ENCODE peak calls at places on chromosomes 13 and 19, in nine cellular contexts. E, O, J, G, B, H, T, P and K are unnamed samples.

GRCh38 chr19:4976412-4977298 is 7.7 kb downstream of the KDM4B start:
- DNase-seq in E (peak), O (peak), J (no peak), G (no peak), B (peak), H (peak), T (peak), P (peak), K (no peak)

GRCh38 chr19:18769989-18770528 is 21.0 kb downstream of the COMP start:
- DNase-seq in E (no peak), O (no peak), J (no peak), G (no peak), B (no peak), H (no peak), T (peak), P (peak), K (no peak)

GRCh38 chr19:41528106-41528505 is 47.9 kb upstream of the CEACAM21 start:
- DNase-seq in E (peak), O (no peak), J (no peak), G (no peak), B (no peak), H (no peak), T (peak), P (no peak), K (no peak)

GRCh38 chr13:110561335-110562033 is at the start of gene RAB20:
- DNase-seq in E (peak), O (peak), J (peak), G (peak), B (peak), H (peak), T (peak), P (peak), K (no peak)

GRCh38 chr19:53365899-53366493 is 491 bp downstream of the ZNF525 start:
- DNase-seq in E (peak), O (peak), J (no peak), G (peak), B (no peak), H (no peak), T (peak), P (peak), K (no peak)

GRCh38 chr13:38687246-38688229 is 661 bp downstream of the FREM2 start:
- DNase-seq in E (no peak), O (peak), J (no peak), G (peak), B (peak), H (no peak), T (peak), P (peak), K (no peak)

GRCh38 chr13:19266979-19267378 is 85.4 kb upstream of the TUBA3C start:
- DNase-seq in E (no peak), O (no peak), J (no peak), G (no peak), B (no peak), H (no peak), T (no peak), P (no peak), K (no peak)

GRCh38 chr13:101397742-101398141 is 18.6 kb downstream of the NALCN start:
- DNase-seq in E (no peak), O (no peak), J (no peak), G (peak), B (peak), H (no peak), T (no peak), P (no peak), K (no peak)

GRCh38 chr13:111429064-111429558 is 108.7 kb downstream of the TEX29 start:
- DNase-seq in E (peak), O (no peak), J (no peak), G (peak), B (peak), H (no peak), T (peak), P (peak), K (peak)

GRCh38 chr19:2061093-2061935 is 10.3 kb upstream of the MKNK2 start:
- DNase-seq in E (peak), O (peak), J (peak), G (peak), B (peak), H (peak), T (peak), P (peak), K (peak)

GRCh38 chr19:41363371-41363752 is 587 bp downstream of the B9D2 start:
- DNase-seq in E (no peak), O (no peak), J (no peak), G (no peak), B (no peak), H (no peak), T (no peak), P (peak), K (no peak)

GRCh38 chr13:77494226-77494625 is 41.3 kb upstream of the SCEL start:
- DNase-seq in E (no peak), O (no peak), J (no peak), G (no peak), B (no peak), H (no peak), T (no peak), P (no peak), K (no peak)

GRCh38 chr13:98508280-98509074 is 68.4 kb downstream of the STK24 start:
- DNase-seq in E (no peak), O (no peak), J (no peak), G (peak), B (peak), H (no peak), T (no peak), P (no peak), K (no peak)

GRCh38 chr19:52922841-52923781 is at the start of gene ZNF888:
- DNase-seq in E (peak), O (peak), J (peak), G (peak), B (peak), H (peak), T (peak), P (peak), K (no peak)

GRCh38 chr13:66313408-66313807 is 916.7 kb downstream of the PCDH9 start:
- DNase-seq in E (no peak), O (no peak), J (no peak), G (peak), B (peak), H (no peak), T (no peak), P (no peak), K (no peak)

GRCh38 chr19:41541990-41542584 is 33.9 kb upstream of the CEACAM21 start:
- DNase-seq in E (peak), O (peak), J (peak), G (peak), B (peak), H (no peak), T (peak), P (peak), K (peak)

GRCh38 chr13:74251778-74252519 is 117.7 kb upstream of the KLF12 start:
- DNase-seq in E (no peak), O (peak), J (no peak), G (no peak), B (no peak), H (no peak), T (no peak), P (no peak), K (no peak)

GRCh38 chr13:84339456-84339855 is 457.2 kb upstream of the SLITRK1 start:
- DNase-seq in E (no peak), O (no peak), J (no peak), G (no peak), B (no peak), H (no peak), T (no peak), P (no peak), K (no peak)

GRCh38 chr13:79673310-79673992 is 192.5 kb downstream of the NDFIP2 start:
- DNase-seq in E (no peak), O (no peak), J (no peak), G (no peak), B (no peak), H (peak), T (no peak), P (no peak), K (no peak)

GRCh38 chr13:23898101-23898500 is 799 bp upstream of the C1QTNF9B start:
- DNase-seq in E (no peak), O (no peak), J (no peak), G (no peak), B (peak), H (no peak), T (no peak), P (no peak), K (no peak)

GRCh38 chr13:99687728-99688397 is 186.6 kb downstream of the TM9SF2 start:
- DNase-seq in E (no peak), O (no peak), J (no peak), G (peak), B (peak), H (no peak), T (peak), P (peak), K (no peak)

GRCh38 chr13:102847272-102848234 is 1.7 kb downstream of the ERCC5 start:
- DNase-seq in E (peak), O (no peak), J (peak), G (peak), B (peak), H (no peak), T (peak), P (no peak), K (peak)

GRCh38 chr19:55703790-55704215 is 28.8 kb downstream of the EPN1 start:
- DNase-seq in E (peak), O (peak), J (peak), G (no peak), B (peak), H (no peak), T (peak), P (peak), K (peak)

GRCh38 chr19:17156947-17157302 is 58.2 kb upstream of the USE1 start:
- DNase-seq in E (no peak), O (no peak), J (no peak), G (no peak), B (no peak), H (no peak), T (no peak), P (no peak), K (no peak)

GRCh38 chr19:13505761-13506549 is at the start of gene CACNA1A:
- DNase-seq in E (no peak), O (no peak), J (peak), G (no peak), B (no peak), H (no peak), T (peak), P (peak), K (no peak)

GRCh38 chr19:13503570-13504235 is 2.6 kb downstream of the CACNA1A start:
- DNase-seq in E (no peak), O (no peak), J (no peak), G (no peak), B (no peak), H (no peak), T (no peak), P (no peak), K (no peak)

GRCh38 chr19:13507053-13507611 is 853 bp upstream of the CACNA1A start:
- DNase-seq in E (no peak), O (no peak), J (no peak), G (no peak), B (no peak), H (no peak), T (peak), P (peak), K (no peak)

GRCh38 chr19:13506550-13506878 is 235 bp upstream of the CACNA1A start:
- DNase-seq in E (no peak), O (no peak), J (no peak), G (no peak), B (no peak), H (no peak), T (peak), P (no peak), K (no peak)

GRCh38 chr19:13505164-13505695 is 1.0 kb downstream of the CACNA1A start:
- DNase-seq in E (no peak), O (no peak), J (no peak), G (no peak), B (no peak), H (no peak), T (no peak), P (no peak), K (no peak)
- H3K4me3 ChIP-seq in E (no peak), O (no peak), J (no peak), G (no peak), B (no peak), H (no peak), T (peak), P (peak), K (no peak)

DNA sequence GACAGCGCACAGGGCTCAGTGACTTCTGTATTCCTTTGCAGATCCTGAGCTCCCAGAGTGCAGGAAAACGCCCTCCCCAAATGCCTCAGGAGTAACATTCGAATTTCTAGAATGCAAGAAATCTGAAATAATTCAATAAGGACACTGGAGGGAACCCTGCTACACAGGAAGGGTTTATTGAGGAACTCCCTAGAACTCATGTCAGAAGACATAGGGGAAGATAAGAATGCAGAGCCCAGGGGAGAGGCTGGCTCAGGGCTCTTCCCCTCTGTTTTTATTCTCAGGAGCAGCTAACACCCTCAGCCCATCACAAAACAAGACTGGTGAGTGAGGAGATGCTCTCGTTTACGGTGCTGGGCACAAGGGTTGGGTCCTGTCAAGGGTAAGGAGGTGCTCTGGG is 6.8 kb downstream of the LILRA1 start:
- DNase-seq in E (no peak), O (no peak), J (no peak), G (no peak), B (no peak), H (no peak), T (no peak), P (no peak), K (no peak)
- H3K4me3 ChIP-seq in E (no peak), O (no peak), J (no peak), G (no peak), B (no peak), H (no peak), T (no peak), P (no peak), K (no peak)

DNA sequence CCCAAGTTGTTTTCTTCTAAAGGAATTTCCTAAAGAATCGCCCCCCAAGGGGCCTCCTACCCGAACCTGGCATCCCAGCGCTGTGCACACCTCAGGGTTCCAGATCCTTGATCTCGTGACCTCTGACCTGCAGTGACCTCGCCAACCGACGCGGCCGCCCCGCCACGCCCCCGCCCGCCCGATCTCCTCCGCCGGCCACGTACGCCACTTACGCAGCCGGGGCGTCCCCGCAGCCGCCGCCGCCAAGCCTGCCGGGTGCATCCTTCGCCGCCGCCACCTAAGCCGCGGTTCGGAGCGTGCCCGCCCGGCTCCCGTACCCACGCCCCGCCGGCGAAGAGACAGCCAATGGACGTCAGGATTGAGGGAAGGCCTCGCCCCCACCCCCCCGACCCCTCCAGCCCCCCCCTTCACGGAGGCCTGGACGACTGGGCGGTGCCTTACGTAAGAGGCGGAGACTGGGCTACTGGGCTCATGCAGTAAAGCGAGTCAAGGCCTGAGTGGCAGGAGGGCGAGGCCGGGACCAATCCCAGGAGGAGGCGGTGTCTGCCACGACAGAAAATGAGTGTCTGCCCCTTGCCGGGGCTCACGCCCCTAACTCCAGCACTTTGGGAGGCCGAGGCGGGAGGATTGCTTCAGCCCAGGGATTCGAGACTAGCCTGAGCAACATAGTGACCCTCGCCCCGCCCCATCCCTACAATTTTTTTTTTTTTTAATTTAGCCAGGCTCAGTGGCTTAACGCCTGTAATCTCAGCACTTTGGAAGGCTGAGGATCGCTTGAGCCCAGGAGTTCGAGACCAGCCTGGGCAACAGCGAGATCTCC is at the start of gene YIF1B:
- DNase-seq in E (peak), O (peak), J (peak), G (peak), B (peak), H (peak), T (peak), P (peak), K (peak)
- H3K4me3 ChIP-seq in E (peak), O (peak), J (peak), G (peak), B (peak), H (peak), T (peak), P (peak), K (peak)

GRCh38 chr19:11422163-11423068 is 3.3 kb upstream of the RGL3 start:
- DNase-seq in E (peak), O (peak), J (peak), G (peak), B (peak), H (peak), T (peak), P (peak), K (peak)

GRCh38 chr19:11420894-11421606 is 1.9 kb upstream of the RGL3 start:
- DNase-seq in E (no peak), O (peak), J (peak), G (no peak), B (no peak), H (no peak), T (peak), P (peak), K (no peak)

GRCh38 chr19:11423164-11423803 is 4.2 kb upstream of the RGL3 start:
- DNase-seq in E (no peak), O (no peak), J (no peak), G (no peak), B (no peak), H (no peak), T (no peak), P (peak), K (no peak)

GRCh38 chr19:11420429-11420893 is 1.3 kb upstream of the RGL3 start:
- DNase-seq in E (peak), O (peak), J (no peak), G (no peak), B (no peak), H (peak), T (peak), P (peak), K (no peak)

GRCh38 chr19:11421607-11422098 is 2.5 kb upstream of the RGL3 start:
- DNase-seq in E (no peak), O (peak), J (peak), G (no peak), B (no peak), H (no peak), T (peak), P (peak), K (peak)
- H3K4me3 ChIP-seq in E (no peak), O (peak), J (peak), G (no peak), B (no peak), H (peak), T (peak), P (peak), K (peak)

GRCh38 chr19:15195381-15195964 is 5.3 kb downstream of the NOTCH3 start:
- DNase-seq in E (peak), O (peak), J (no peak), G (peak), B (peak), H (no peak), T (peak), P (peak), K (no peak)
- H3K4me3 ChIP-seq in E (no peak), O (peak), J (no peak), G (peak), B (peak), H (peak), T (peak), P (peak), K (peak)

GRCh38 chr13:48319458-48320395 is 16.2 kb downstream of the RB1 start:
- DNase-seq in E (no peak), O (no peak), J (peak), G (no peak), B (no peak), H (no peak), T (no peak), P (no peak), K (no peak)
- H3K4me3 ChIP-seq in E (no peak), O (no peak), J (peak), G (no peak), B (no peak), H (no peak), T (no peak), P (no peak), K (no peak)

GRCh38 chr19:6720369-6721112 is at the start of gene C3:
- DNase-seq in E (peak), O (peak), J (no peak), G (no peak), B (peak), H (peak), T (no peak), P (peak), K (no peak)
- H3K4me3 ChIP-seq in E (no peak), O (peak), J (no peak), G (no peak), B (no peak), H (no peak), T (no peak), P (no peak), K (no peak)

GRCh38 chr19:35871611-35872010 is 3.2 kb downstream of the APLP1 start:
- DNase-seq in E (no peak), O (no peak), J (no peak), G (no peak), B (no peak), H (no peak), T (no peak), P (no peak), K (no peak)

GRCh38 chr19:35868172-35868822 is at the start of gene APLP1:
- DNase-seq in E (peak), O (peak), J (peak), G (peak), B (no peak), H (no peak), T (peak), P (peak), K (no peak)

GRCh38 chr19:35868823-35869326 is 501 bp downstream of the APLP1 start:
- DNase-seq in E (no peak), O (no peak), J (no peak), G (no peak), B (no peak), H (no peak), T (peak), P (no peak), K (no peak)

GRCh38 chr19:35870798-35871197 is 2.4 kb downstream of the APLP1 start:
- DNase-seq in E (no peak), O (no peak), J (no peak), G (no peak), B (no peak), H (no peak), T (peak), P (peak), K (no peak)

DNA sequence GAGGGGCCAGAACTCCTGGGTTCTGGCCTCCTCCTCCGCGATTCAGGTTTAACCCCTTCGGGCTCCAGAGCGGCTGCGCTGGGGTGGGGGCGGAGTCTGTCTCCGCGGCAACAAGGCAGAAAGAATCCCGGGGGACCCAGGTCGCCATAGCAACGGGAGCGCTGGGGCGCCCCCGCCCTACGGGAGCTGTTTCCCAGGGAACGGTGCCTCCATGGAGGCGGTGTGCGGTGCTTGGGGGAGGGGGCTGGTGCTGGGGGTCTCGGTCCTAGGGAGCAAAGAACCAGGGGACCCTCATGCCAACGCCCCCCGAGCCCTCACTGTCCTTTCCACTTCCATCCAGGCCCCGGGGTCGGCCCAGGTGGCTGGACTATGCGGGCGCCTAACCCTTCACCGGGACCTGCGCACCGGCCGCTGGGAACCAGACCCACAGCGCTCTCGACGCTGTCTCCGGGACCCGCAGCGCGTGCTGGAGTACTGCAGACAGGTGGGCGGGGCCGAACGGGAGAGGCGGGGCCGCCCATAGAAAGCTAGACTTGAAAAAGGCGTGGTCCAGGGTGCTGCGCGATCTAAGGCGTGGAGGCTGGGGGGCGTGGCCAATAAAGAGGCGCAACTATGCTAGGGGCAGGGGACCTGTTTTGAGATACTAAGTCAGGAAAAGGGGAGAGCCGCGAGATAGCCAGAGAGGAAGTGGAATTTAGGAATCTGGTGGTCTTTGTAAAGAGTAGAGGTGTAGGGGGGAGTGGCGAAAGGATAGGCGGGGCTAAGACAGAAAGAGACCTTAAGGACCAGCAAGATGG is 1.2 kb downstream of the APLP1 start:
- DNase-seq in E (peak), O (peak), J (peak), G (peak), B (peak), H (no peak), T (peak), P (peak), K (peak)
- H3K4me3 ChIP-seq in E (no peak), O (peak), J (peak), G (peak), B (peak), H (no peak), T (peak), P (peak), K (peak)